ENCODE peak calls at places on chromosomes 2 and 18, in five cellular contexts. One of them, this sample, is unnamed.

GRCh38 chr18:49933530-49933929 is 120.2 kb upstream of the ACAA2 start:
- DNase-seq in kidney: no peak
- DNase-seq in astrocyte: peak
- DNase-seq in HFF-Myc: peak
- DNase-seq in cardiac muscle cell: peak
- DNase-seq in this sample: no peak

GRCh38 chr2:121735520-121736074 is 1.1 kb downstream of the NIFK start:
- DNase-seq in kidney: no peak
- DNase-seq in HFF-Myc: no peak
- DNase-seq in astrocyte: no peak
- DNase-seq in cardiac muscle cell: peak
- DNase-seq in this sample: no peak

GRCh38 chr2:39266906-39267434 is 23.2 kb upstream of the CDKL4 start:
- DNase-seq in cardiac muscle cell: peak
- DNase-seq in kidney: no peak
- DNase-seq in astrocyte: peak
- DNase-seq in HFF-Myc: peak
- DNase-seq in this sample: no peak

GRCh38 chr2:136257893-136258292 is 139.9 kb upstream of the CXCR4 start:
- DNase-seq in astrocyte: no peak
- DNase-seq in HFF-Myc: no peak
- DNase-seq in kidney: no peak
- DNase-seq in cardiac muscle cell: no peak
- DNase-seq in this sample: no peak

GRCh38 chr2:11753886-11754704 is 7.7 kb downstream of the LPIN1 start:
- DNase-seq in kidney: peak
- DNase-seq in HFF-Myc: no peak
- DNase-seq in astrocyte: peak
- DNase-seq in cardiac muscle cell: peak
- DNase-seq in this sample: no peak

GRCh38 chr2:65432227-65433190 is at the start of gene SPRED2:
- DNase-seq in astrocyte: peak
- DNase-seq in kidney: peak
- DNase-seq in HFF-Myc: peak
- DNase-seq in cardiac muscle cell: peak
- DNase-seq in this sample: peak

GRCh38 chr2:28080911-28081310 is 190.4 kb downstream of the BABAM2 start:
- DNase-seq in cardiac muscle cell: peak
- DNase-seq in kidney: no peak
- DNase-seq in astrocyte: peak
- DNase-seq in HFF-Myc: peak
- DNase-seq in this sample: no peak

GRCh38 chr2:8438996-8439395 is 242.9 kb upstream of the ID2 start:
- DNase-seq in HFF-Myc: no peak
- DNase-seq in astrocyte: no peak
- DNase-seq in cardiac muscle cell: no peak
- DNase-seq in kidney: no peak
- DNase-seq in this sample: no peak

GRCh38 chr2:181876614-181877063 is 14.9 kb upstream of the ITPRID2 start:
- DNase-seq in kidney: no peak
- DNase-seq in astrocyte: peak
- DNase-seq in cardiac muscle cell: no peak
- DNase-seq in HFF-Myc: peak
- DNase-seq in this sample: no peak

GRCh38 chr18:63025251-63025710 is 294.3 kb downstream of the BCL2 start:
- DNase-seq in kidney: no peak
- DNase-seq in HFF-Myc: no peak
- DNase-seq in astrocyte: no peak
- DNase-seq in cardiac muscle cell: peak
- DNase-seq in this sample: no peak

GRCh38 chr2:211114826-211115450 is 558.5 kb downstream of the CPS1 start:
- DNase-seq in kidney: no peak
- DNase-seq in astrocyte: peak
- DNase-seq in cardiac muscle cell: no peak
- DNase-seq in HFF-Myc: no peak
- DNase-seq in this sample: no peak

GRCh38 chr2:174667461-174667860 is 69.9 kb upstream of the WIPF1 start:
- DNase-seq in kidney: no peak
- DNase-seq in astrocyte: no peak
- DNase-seq in cardiac muscle cell: no peak
- DNase-seq in HFF-Myc: no peak
- DNase-seq in this sample: no peak

GRCh38 chr2:84807063-84807485 is 73.8 kb downstream of the TRABD2A start:
- DNase-seq in cardiac muscle cell: peak
- DNase-seq in HFF-Myc: peak
- DNase-seq in astrocyte: peak
- DNase-seq in kidney: no peak
- DNase-seq in this sample: no peak

GRCh38 chr2:46165916-46166315 is 131.3 kb upstream of the EPAS1 start:
- DNase-seq in kidney: no peak
- DNase-seq in astrocyte: no peak
- DNase-seq in HFF-Myc: no peak
- DNase-seq in cardiac muscle cell: no peak
- DNase-seq in this sample: no peak

GRCh38 chr2:27914793-27915175 is 24.3 kb downstream of the BABAM2 start:
- DNase-seq in astrocyte: no peak
- DNase-seq in kidney: no peak
- DNase-seq in HFF-Myc: no peak
- DNase-seq in cardiac muscle cell: no peak
- DNase-seq in this sample: no peak

GRCh38 chr18:46261799-46262198 is 157.6 kb downstream of the HAUS1 start:
- DNase-seq in HFF-Myc: no peak
- DNase-seq in cardiac muscle cell: no peak
- DNase-seq in kidney: no peak
- DNase-seq in astrocyte: peak
- DNase-seq in this sample: no peak

GRCh38 chr2:10918661-10919414 is 7.1 kb downstream of the KCNF1 start:
- DNase-seq in astrocyte: peak
- DNase-seq in kidney: no peak
- DNase-seq in cardiac muscle cell: peak
- DNase-seq in HFF-Myc: no peak
- DNase-seq in this sample: peak

GRCh38 chr2:23042176-23042909 is 342.6 kb upstream of the KLHL29 start:
- DNase-seq in cardiac muscle cell: no peak
- DNase-seq in astrocyte: no peak
- DNase-seq in kidney: no peak
- DNase-seq in HFF-Myc: no peak
- DNase-seq in this sample: no peak

DNA sequence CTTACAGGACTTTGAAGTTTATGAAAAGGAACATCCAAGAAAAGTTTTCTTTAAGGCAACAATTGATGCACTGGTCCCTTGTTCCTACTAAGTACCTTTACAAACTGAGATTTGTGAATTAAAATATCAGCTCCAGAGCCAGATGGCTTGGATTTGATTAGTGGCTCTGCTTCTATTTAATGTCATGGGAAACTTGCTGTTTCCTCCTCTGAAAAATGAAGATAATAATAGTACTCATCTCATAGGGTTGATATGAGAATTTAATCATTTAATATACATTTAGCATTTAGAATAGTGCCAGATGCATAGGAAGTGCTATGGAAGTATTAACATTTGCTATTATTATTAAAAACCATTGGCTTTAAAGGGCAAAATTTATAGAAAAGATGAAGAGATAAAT is 2.6 kb upstream of the GAREM1 start:
- DNase-seq in kidney: no peak
- DNase-seq in cardiac muscle cell: no peak
- DNase-seq in astrocyte: no peak
- DNase-seq in HFF-Myc: no peak
- DNase-seq in this sample: no peak
- TF ChIP-seq CTCF in kidney: no peak
- TF ChIP-seq CTCF in cardiac muscle cell: no peak
- TF ChIP-seq CTCF in astrocyte: no peak
- TF ChIP-seq CTCF in HFF-Myc: no peak
- TF ChIP-seq CTCF in this sample: no peak

GRCh38 chr2:160332318-160332717 is 132.2 kb upstream of the ITGB6 start:
- DNase-seq in HFF-Myc: no peak
- DNase-seq in kidney: no peak
- DNase-seq in astrocyte: peak
- DNase-seq in cardiac muscle cell: peak
- DNase-seq in this sample: no peak
- TF ChIP-seq CTCF in HFF-Myc: no peak
- TF ChIP-seq CTCF in kidney: peak
- TF ChIP-seq CTCF in astrocyte: no peak
- TF ChIP-seq CTCF in cardiac muscle cell: no peak
- TF ChIP-seq CTCF in this sample: peak

GRCh38 chr2:238771193-238771592 is 76.7 kb upstream of the TWIST2 start:
- DNase-seq in astrocyte: peak
- DNase-seq in HFF-Myc: no peak
- DNase-seq in kidney: no peak
- DNase-seq in cardiac muscle cell: peak
- DNase-seq in this sample: no peak
- TF ChIP-seq CTCF in astrocyte: peak
- TF ChIP-seq CTCF in HFF-Myc: peak
- TF ChIP-seq CTCF in kidney: no peak
- TF ChIP-seq CTCF in cardiac muscle cell: peak
- TF ChIP-seq CTCF in this sample: peak

GRCh38 chr2:184551631-184552030 is 46.7 kb upstream of the ZNF804A start:
- DNase-seq in HFF-Myc: no peak
- DNase-seq in kidney: no peak
- DNase-seq in astrocyte: no peak
- DNase-seq in cardiac muscle cell: no peak
- DNase-seq in this sample: no peak

GRCh38 chr2:184543832-184544231 is 54.5 kb upstream of the ZNF804A start:
- DNase-seq in kidney: no peak
- DNase-seq in HFF-Myc: no peak
- DNase-seq in astrocyte: no peak
- DNase-seq in cardiac muscle cell: no peak
- DNase-seq in this sample: no peak

GRCh38 chr2:184554736-184555135 is 43.6 kb upstream of the ZNF804A start:
- DNase-seq in astrocyte: peak
- DNase-seq in cardiac muscle cell: no peak
- DNase-seq in kidney: no peak
- DNase-seq in HFF-Myc: no peak
- DNase-seq in this sample: no peak

GRCh38 chr2:184549153-184549552 is 49.2 kb upstream of the ZNF804A start:
- DNase-seq in cardiac muscle cell: no peak
- DNase-seq in HFF-Myc: no peak
- DNase-seq in astrocyte: no peak
- DNase-seq in kidney: no peak
- DNase-seq in this sample: no peak
- TF ChIP-seq CTCF in cardiac muscle cell: no peak
- TF ChIP-seq CTCF in HFF-Myc: no peak
- TF ChIP-seq CTCF in astrocyte: no peak
- TF ChIP-seq CTCF in kidney: no peak
- TF ChIP-seq CTCF in this sample: no peak

GRCh38 chr18:22847867-22848451 is 85.2 kb upstream of the RBBP8 start:
- DNase-seq in kidney: no peak
- DNase-seq in cardiac muscle cell: no peak
- DNase-seq in HFF-Myc: no peak
- DNase-seq in astrocyte: no peak
- DNase-seq in this sample: no peak

GRCh38 chr18:22846697-22847096 is 86.4 kb upstream of the RBBP8 start:
- DNase-seq in astrocyte: no peak
- DNase-seq in HFF-Myc: no peak
- DNase-seq in kidney: no peak
- DNase-seq in cardiac muscle cell: no peak
- DNase-seq in this sample: no peak

GRCh38 chr18:22847392-22847791 is 85.7 kb upstream of the RBBP8 start:
- DNase-seq in astrocyte: peak
- DNase-seq in kidney: no peak
- DNase-seq in HFF-Myc: no peak
- DNase-seq in cardiac muscle cell: peak
- DNase-seq in this sample: no peak

GRCh38 chr18:22844643-22845042 is 88.5 kb upstream of the RBBP8 start:
- DNase-seq in astrocyte: peak
- DNase-seq in HFF-Myc: no peak
- DNase-seq in kidney: no peak
- DNase-seq in cardiac muscle cell: no peak
- DNase-seq in this sample: no peak

GRCh38 chr18:22846088-22846683 is 86.9 kb upstream of the RBBP8 start:
- DNase-seq in HFF-Myc: no peak
- DNase-seq in cardiac muscle cell: peak
- DNase-seq in kidney: no peak
- DNase-seq in astrocyte: no peak
- DNase-seq in this sample: no peak
- TF ChIP-seq CTCF in HFF-Myc: peak
- TF ChIP-seq CTCF in cardiac muscle cell: peak
- TF ChIP-seq CTCF in kidney: peak
- TF ChIP-seq CTCF in astrocyte: peak
- TF ChIP-seq CTCF in this sample: peak

GRCh38 chr18:76167440-76167839 is 327.6 kb downstream of the ZNF516 start:
- DNase-seq in HFF-Myc: no peak
- DNase-seq in cardiac muscle cell: no peak
- DNase-seq in astrocyte: no peak
- DNase-seq in kidney: no peak
- DNase-seq in this sample: no peak
- TF ChIP-seq CTCF in HFF-Myc: no peak
- TF ChIP-seq CTCF in cardiac muscle cell: no peak
- TF ChIP-seq CTCF in astrocyte: no peak
- TF ChIP-seq CTCF in kidney: no peak
- TF ChIP-seq CTCF in this sample: no peak

DNA sequence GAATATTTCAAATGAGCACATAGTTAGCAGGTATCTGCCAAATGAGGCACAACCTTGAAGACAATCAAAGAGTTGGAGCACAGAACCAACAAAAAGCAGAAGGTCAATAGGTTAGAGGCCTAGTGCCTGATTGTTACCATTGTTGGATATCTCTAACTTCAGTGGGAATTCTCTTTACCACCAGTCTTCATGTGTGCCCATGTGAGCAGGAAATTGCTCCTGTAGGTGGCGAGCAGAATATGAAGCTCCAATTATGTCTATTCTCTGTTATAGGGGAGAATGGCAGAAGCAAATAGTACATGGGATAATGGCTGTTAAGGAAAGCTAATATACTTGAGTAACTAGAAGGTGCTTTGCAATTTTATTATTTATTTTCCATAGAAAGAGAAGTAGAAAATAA is 14.9 kb upstream of the ZNF385B start:
- DNase-seq in kidney: no peak
- DNase-seq in HFF-Myc: no peak
- DNase-seq in cardiac muscle cell: no peak
- DNase-seq in astrocyte: no peak
- DNase-seq in this sample: no peak
- TF ChIP-seq CTCF in kidney: no peak
- TF ChIP-seq CTCF in HFF-Myc: no peak
- TF ChIP-seq CTCF in cardiac muscle cell: no peak
- TF ChIP-seq CTCF in astrocyte: no peak
- TF ChIP-seq CTCF in this sample: peak

This sample was measured in chondrocyte.